ENCODE peak calls at places on chromosomes 16 and 17, in four cellular contexts. One of them, this sample, is unnamed.

GRCh38 chr17:33992113-33992512 is 263.0 kb upstream of the CCL2 start:
- DNase-seq in Peyer's patch: no peak
- DNase-seq in left ventricle myocardium inferior: no peak
- DNase-seq in tibial artery: no peak
- DNase-seq in this sample: no peak

GRCh38 chr16:83992624-83993023 is 24.6 kb downstream of the NECAB2 start:
- DNase-seq in Peyer's patch: no peak
- DNase-seq in left ventricle myocardium inferior: peak
- DNase-seq in tibial artery: no peak
- DNase-seq in this sample: no peak

GRCh38 chr17:65833214-65833613 is 271.8 kb upstream of the AXIN2 start:
- DNase-seq in Peyer's patch: no peak
- DNase-seq in left ventricle myocardium inferior: no peak
- DNase-seq in tibial artery: no peak
- DNase-seq in this sample: no peak

GRCh38 chr17:726331-726919 is 6.0 kb upstream of the TLCD3A start:
- DNase-seq in Peyer's patch: no peak
- DNase-seq in left ventricle myocardium inferior: no peak
- DNase-seq in tibial artery: no peak
- DNase-seq in this sample: no peak

GRCh38 chr16:56532714-56533113 is 12.9 kb upstream of the BBS2 start:
- DNase-seq in Peyer's patch: no peak
- DNase-seq in left ventricle myocardium inferior: no peak
- DNase-seq in tibial artery: no peak
- DNase-seq in this sample: no peak

GRCh38 chr16:31333686-31334649 is 21.0 kb upstream of the ITGAX start:
- DNase-seq in Peyer's patch: peak
- DNase-seq in left ventricle myocardium inferior: no peak
- DNase-seq in tibial artery: no peak
- DNase-seq in this sample: no peak

GRCh38 chr16:85947511-85948509 is 48.8 kb downstream of the IRF8 start:
- DNase-seq in Peyer's patch: peak
- DNase-seq in left ventricle myocardium inferior: no peak
- DNase-seq in tibial artery: no peak
- DNase-seq in this sample: no peak

GRCh38 chr17:35053204-35053603 is 10.3 kb downstream of the RFFL start:
- DNase-seq in Peyer's patch: no peak
- DNase-seq in left ventricle myocardium inferior: no peak
- DNase-seq in tibial artery: no peak
- DNase-seq in this sample: no peak

GRCh38 chr17:14712471-14713075 is 411.7 kb downstream of the HS3ST3B1 start:
- DNase-seq in Peyer's patch: no peak
- DNase-seq in left ventricle myocardium inferior: no peak
- DNase-seq in tibial artery: no peak
- DNase-seq in this sample: no peak

GRCh38 chr17:36864230-36864629 is 73.0 kb upstream of the LHX1 start:
- DNase-seq in Peyer's patch: no peak
- DNase-seq in left ventricle myocardium inferior: no peak
- DNase-seq in tibial artery: no peak
- DNase-seq in this sample: no peak

GRCh38 chr17:65503557-65503956 is 57.9 kb downstream of the AXIN2 start:
- DNase-seq in Peyer's patch: no peak
- DNase-seq in left ventricle myocardium inferior: no peak
- DNase-seq in tibial artery: no peak
- DNase-seq in this sample: no peak

GRCh38 chr17:77884967-77885641 is 73.4 kb upstream of the TNRC6C start:
- DNase-seq in Peyer's patch: no peak
- DNase-seq in left ventricle myocardium inferior: no peak
- DNase-seq in tibial artery: no peak
- DNase-seq in this sample: no peak

GRCh38 chr16:68064791-68065365 is 20.3 kb upstream of the NFATC3 start:
- DNase-seq in Peyer's patch: peak
- DNase-seq in left ventricle myocardium inferior: peak
- DNase-seq in tibial artery: peak
- DNase-seq in this sample: no peak

GRCh38 chr16:88062341-88062861 is 111.2 kb downstream of the BANP start:
- DNase-seq in Peyer's patch: no peak
- DNase-seq in left ventricle myocardium inferior: peak
- DNase-seq in tibial artery: peak
- DNase-seq in this sample: peak

GRCh38 chr16:88064889-88065746 is 113.9 kb downstream of the BANP start:
- DNase-seq in Peyer's patch: no peak
- DNase-seq in left ventricle myocardium inferior: peak
- DNase-seq in tibial artery: no peak
- DNase-seq in this sample: no peak

GRCh38 chr16:88061346-88062110 is 110.3 kb downstream of the BANP start:
- DNase-seq in Peyer's patch: no peak
- DNase-seq in left ventricle myocardium inferior: no peak
- DNase-seq in tibial artery: no peak
- DNase-seq in this sample: no peak

GRCh38 chr16:88064011-88064888 is 113.0 kb downstream of the BANP start:
- DNase-seq in Peyer's patch: no peak
- DNase-seq in left ventricle myocardium inferior: peak
- DNase-seq in tibial artery: no peak
- DNase-seq in this sample: no peak

DNA sequence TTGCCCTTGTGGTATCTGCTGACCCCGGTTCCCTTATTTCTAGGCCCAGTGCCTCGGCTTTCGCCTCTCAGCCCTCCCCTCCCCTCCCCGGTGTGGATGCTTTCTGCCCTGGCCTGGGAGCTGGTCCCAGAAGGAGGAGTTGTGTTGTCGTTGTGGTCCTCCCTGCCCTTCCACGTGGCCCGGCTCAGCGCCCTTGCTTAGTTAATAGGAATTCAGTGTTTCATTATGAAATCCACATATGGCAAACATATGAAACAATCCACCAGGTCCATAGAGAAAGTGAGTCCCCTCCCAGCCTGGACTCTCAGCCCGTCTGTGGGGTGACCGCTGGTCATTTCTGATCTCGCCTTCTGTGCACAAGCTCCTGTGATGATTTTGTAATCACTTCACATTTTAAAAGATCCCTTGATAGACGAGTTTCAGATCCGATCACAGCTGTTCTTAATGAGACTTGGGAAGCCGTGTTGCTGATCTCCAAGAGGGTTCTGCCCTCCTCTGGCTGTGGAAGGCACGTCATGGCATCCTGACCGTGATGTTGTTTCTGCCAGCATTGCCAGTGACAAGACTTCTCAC is 112.1 kb downstream of the BANP start:
- DNase-seq in Peyer's patch: no peak
- DNase-seq in left ventricle myocardium inferior: peak
- DNase-seq in tibial artery: peak
- DNase-seq in this sample: no peak
- TF ChIP-seq CTCF in Peyer's patch: no peak
- TF ChIP-seq CTCF in left ventricle myocardium inferior: peak
- TF ChIP-seq CTCF in tibial artery: no peak
- TF ChIP-seq CTCF in this sample: no peak

GRCh38 chr16:48897698-48898205 is 287.8 kb upstream of the N4BP1 start:
- DNase-seq in Peyer's patch: no peak
- DNase-seq in left ventricle myocardium inferior: no peak
- DNase-seq in tibial artery: no peak
- DNase-seq in this sample: peak

GRCh38 chr16:48899500-48899899 is 289.5 kb upstream of the N4BP1 start:
- DNase-seq in Peyer's patch: no peak
- DNase-seq in left ventricle myocardium inferior: no peak
- DNase-seq in tibial artery: no peak
- DNase-seq in this sample: peak

GRCh38 chr16:48892884-48893283 is 282.9 kb upstream of the N4BP1 start:
- DNase-seq in Peyer's patch: no peak
- DNase-seq in left ventricle myocardium inferior: no peak
- DNase-seq in tibial artery: no peak
- DNase-seq in this sample: no peak

DNA sequence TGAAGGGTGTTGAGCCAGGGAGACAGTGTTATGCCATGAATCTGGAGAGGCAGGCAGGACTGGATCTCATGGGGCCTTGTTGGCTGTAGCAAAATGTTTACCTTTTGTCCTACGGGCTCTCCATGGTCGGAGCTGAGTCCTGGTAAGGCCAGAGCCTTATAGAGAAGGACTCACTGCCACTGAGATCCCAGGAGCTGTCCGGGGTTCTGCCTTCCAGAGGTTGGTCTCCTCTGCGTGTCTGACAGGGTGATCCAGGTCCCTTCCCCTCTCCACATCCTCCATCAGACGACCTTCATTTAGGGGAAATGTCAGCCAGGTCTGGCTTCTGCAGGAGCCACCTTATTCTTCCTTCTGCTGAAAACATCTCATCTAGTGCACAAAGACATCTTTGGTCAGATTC is 285.2 kb upstream of the N4BP1 start:
- DNase-seq in Peyer's patch: no peak
- DNase-seq in left ventricle myocardium inferior: no peak
- DNase-seq in tibial artery: no peak
- DNase-seq in this sample: peak
- H3K27ac ChIP-seq in Peyer's patch: no peak
- H3K27ac ChIP-seq in left ventricle myocardium inferior: no peak
- H3K27ac ChIP-seq in tibial artery: no peak
- H3K27ac ChIP-seq in this sample: no peak

GRCh38 chr17:51029568-51030463 is 90.9 kb downstream of the SPAG9 start:
- DNase-seq in Peyer's patch: no peak
- DNase-seq in left ventricle myocardium inferior: no peak
- DNase-seq in tibial artery: no peak
- DNase-seq in this sample: no peak
- H3K4me3 ChIP-seq in Peyer's patch: peak
- H3K4me3 ChIP-seq in left ventricle myocardium inferior: peak
- H3K4me3 ChIP-seq in tibial artery: no peak
- H3K4me3 ChIP-seq in this sample: peak

DNA sequence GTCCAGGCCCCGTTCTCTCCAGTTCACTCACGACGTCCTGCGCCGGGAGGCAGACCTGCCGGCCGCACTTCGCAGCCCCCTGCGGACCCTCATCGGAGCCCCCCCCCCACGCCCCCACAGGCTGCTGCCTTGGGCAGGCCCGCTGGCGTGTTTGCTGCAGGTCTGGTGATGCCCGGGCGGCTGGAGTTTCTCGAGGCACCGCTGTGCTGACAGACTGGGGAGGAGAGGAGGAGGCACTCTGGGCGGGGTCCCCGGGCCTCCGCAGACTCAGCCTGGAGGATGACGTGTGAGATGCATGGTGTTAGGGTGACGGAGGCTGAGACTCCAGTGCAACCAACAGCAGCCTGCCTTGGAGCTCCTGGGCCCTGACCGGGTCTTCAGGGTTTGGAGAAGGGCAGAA is 24.1 kb downstream of the BAIAP2 start:
- DNase-seq in Peyer's patch: no peak
- DNase-seq in left ventricle myocardium inferior: no peak
- DNase-seq in tibial artery: no peak
- DNase-seq in this sample: no peak
- TF ChIP-seq CTCF in Peyer's patch: no peak
- TF ChIP-seq CTCF in left ventricle myocardium inferior: no peak
- TF ChIP-seq CTCF in tibial artery: no peak
- TF ChIP-seq CTCF in this sample: no peak

DNA sequence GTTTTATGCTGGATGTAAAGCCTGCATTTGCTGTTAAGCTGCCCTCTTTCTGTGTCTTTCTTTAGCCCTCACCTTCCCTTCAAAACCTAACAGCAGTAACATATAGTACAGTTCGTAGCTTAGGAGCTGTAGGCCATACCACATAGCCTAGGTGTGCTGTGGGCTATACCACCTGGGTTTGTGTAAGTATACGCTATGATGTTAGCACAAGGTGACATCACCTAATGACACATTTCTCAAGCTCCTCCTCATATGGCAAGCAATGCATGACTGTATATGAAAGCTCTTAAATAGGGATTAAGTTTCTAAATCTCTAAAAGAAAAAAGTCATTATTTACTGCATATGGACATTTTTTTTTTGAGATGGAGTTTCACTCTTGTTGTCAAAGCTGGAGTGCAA is 57.8 kb upstream of the TMEM97 start:
- DNase-seq in Peyer's patch: peak
- DNase-seq in left ventricle myocardium inferior: no peak
- DNase-seq in tibial artery: no peak
- DNase-seq in this sample: no peak
- H3K27ac ChIP-seq in Peyer's patch: no peak
- H3K27ac ChIP-seq in left ventricle myocardium inferior: no peak
- H3K27ac ChIP-seq in tibial artery: no peak
- H3K27ac ChIP-seq in this sample: no peak

GRCh38 chr17:49200423-49201083 is 9.8 kb downstream of the GNGT2 start:
- DNase-seq in Peyer's patch: no peak
- DNase-seq in left ventricle myocardium inferior: no peak
- DNase-seq in tibial artery: no peak
- DNase-seq in this sample: no peak
- H3K4me3 ChIP-seq in Peyer's patch: no peak
- H3K4me3 ChIP-seq in left ventricle myocardium inferior: no peak
- H3K4me3 ChIP-seq in tibial artery: no peak
- H3K4me3 ChIP-seq in this sample: no peak

GRCh38 chr17:13575922-13576419 is 25.8 kb downstream of the HS3ST3A1 start:
- DNase-seq in Peyer's patch: no peak
- DNase-seq in left ventricle myocardium inferior: no peak
- DNase-seq in tibial artery: no peak
- DNase-seq in this sample: no peak

GRCh38 chr17:13581925-13582324 is 19.8 kb downstream of the HS3ST3A1 start:
- DNase-seq in Peyer's patch: no peak
- DNase-seq in left ventricle myocardium inferior: no peak
- DNase-seq in tibial artery: no peak
- DNase-seq in this sample: no peak

GRCh38 chr17:13572581-13572980 is 29.1 kb downstream of the HS3ST3A1 start:
- DNase-seq in Peyer's patch: no peak
- DNase-seq in left ventricle myocardium inferior: no peak
- DNase-seq in tibial artery: no peak
- DNase-seq in this sample: no peak

GRCh38 chr17:13575466-13575865 is 26.3 kb downstream of the HS3ST3A1 start:
- DNase-seq in Peyer's patch: no peak
- DNase-seq in left ventricle myocardium inferior: no peak
- DNase-seq in tibial artery: no peak
- DNase-seq in this sample: no peak

DNA sequence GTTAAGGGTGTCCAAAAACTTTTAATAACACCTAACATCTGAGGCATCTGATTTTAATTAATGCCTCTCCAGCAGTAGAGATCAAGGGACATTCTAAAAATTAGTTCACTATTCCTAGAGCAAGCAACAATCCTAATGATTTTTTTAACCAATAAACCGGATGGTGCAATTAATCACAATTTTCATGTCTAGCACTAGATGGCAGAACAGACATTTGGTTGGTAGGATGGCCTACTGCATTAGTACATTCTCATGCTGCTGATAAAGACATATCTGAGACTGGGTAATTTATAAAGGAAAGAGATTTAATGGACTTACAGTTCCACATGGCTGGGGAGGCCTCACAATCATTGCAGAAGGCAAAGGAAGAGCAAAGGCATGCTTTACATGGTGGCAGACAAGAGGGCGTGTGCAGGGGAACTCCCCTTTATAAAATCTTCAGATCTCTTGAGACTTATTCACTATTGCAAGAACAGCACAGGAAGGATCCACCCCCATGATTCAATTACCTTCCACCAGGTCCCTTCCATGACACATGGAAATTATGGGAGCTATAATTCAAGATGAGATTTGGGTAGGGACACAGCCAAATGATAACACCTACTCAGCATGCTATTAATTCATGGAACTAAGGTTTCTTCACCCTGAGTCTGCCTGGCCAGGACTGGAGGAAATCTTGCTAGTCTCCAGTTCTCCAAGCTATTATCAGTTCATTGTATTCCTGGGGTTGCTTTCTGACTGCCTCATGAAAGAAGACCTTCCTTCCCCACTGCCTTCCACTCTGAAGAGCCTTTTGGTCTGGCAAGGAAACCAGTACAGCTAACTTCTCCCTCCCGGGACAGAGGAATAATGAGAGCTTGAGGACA is 24.8 kb downstream of the HS3ST3A1 start:
- DNase-seq in Peyer's patch: no peak
- DNase-seq in left ventricle myocardium inferior: no peak
- DNase-seq in tibial artery: no peak
- DNase-seq in this sample: no peak
- TF ChIP-seq CTCF in Peyer's patch: no peak
- TF ChIP-seq CTCF in left ventricle myocardium inferior: no peak
- TF ChIP-seq CTCF in tibial artery: no peak
- TF ChIP-seq CTCF in this sample: no peak